ENCODE peak calls at places on chromosomes 11 and 22, in six cellular contexts. B, J, U, N, W and O are unnamed samples. For H3K27me3, the result is how much of the 10 kb centered on the place peaks cover.

GRCh38 chr22:47034905-47035419 is 272.5 kb downstream of the TBC1D22A start:
- DNase-seq in U (no peak), N (no peak), J (no peak), B (no peak), W (no peak), O (no peak)

GRCh38 chr11:4704790-4705334 is 278 bp downstream of the MMP26 start:
- DNase-seq in W (no peak), N (no peak), J (no peak), B (no peak), U (no peak), O (no peak)

GRCh38 chr11:33344611-33345010 is 87.4 kb downstream of the HIPK3 start:
- DNase-seq in J (no peak), N (no peak), W (no peak), B (no peak), U (no peak), O (no peak)

GRCh38 chr11:118917488-118918127 is 8.1 kb downstream of the BCL9L start:
- DNase-seq in U (peak), J (peak), W (peak), B (peak), N (no peak), O (peak)

GRCh38 chr22:31133911-31134310 is 6.4 kb downstream of the PLA2G3 start:
- DNase-seq in B (no peak), U (no peak), W (no peak), N (no peak), J (no peak), O (no peak)

GRCh38 chr11:20000393-20001134 is 159.7 kb downstream of the DBX1 start:
- DNase-seq in B (no peak), N (peak), W (peak), J (no peak), U (peak), O (no peak)

GRCh38 chr22:17349172-17349571 is 20.1 kb upstream of the CECR2 start:
- DNase-seq in J (no peak), U (no peak), B (no peak), W (no peak), N (no peak), O (no peak)

GRCh38 chr11:5279678-5280077 is 9.9 kb upstream of the HBE1 start:
- DNase-seq in N (no peak), J (no peak), B (no peak), U (no peak), W (no peak), O (no peak)

GRCh38 chr11:76148207-76148606 is 58.1 kb downstream of the WNT11 start:
- DNase-seq in N (no peak), U (no peak), B (no peak), W (no peak), J (no peak), O (no peak)

GRCh38 chr11:32032478-32032877 is 58.4 kb upstream of the RCN1 start:
- DNase-seq in U (no peak), J (no peak), N (no peak), B (no peak), W (no peak), O (no peak)

GRCh38 chr11:65136515-65137096 is 2.3 kb upstream of the SYVN1 start:
- DNase-seq in N (no peak), B (no peak), U (no peak), J (no peak), W (no peak), O (no peak)

GRCh38 chr11:76797341-76798201 is 14.4 kb downstream of the TSKU start:
- DNase-seq in B (peak), N (no peak), U (no peak), J (no peak), W (no peak), O (no peak)

GRCh38 chr11:131867457-131868257 is 497.2 kb downstream of the NTM start:
- DNase-seq in W (peak), B (peak), J (no peak), N (peak), U (peak), O (no peak)

DNA sequence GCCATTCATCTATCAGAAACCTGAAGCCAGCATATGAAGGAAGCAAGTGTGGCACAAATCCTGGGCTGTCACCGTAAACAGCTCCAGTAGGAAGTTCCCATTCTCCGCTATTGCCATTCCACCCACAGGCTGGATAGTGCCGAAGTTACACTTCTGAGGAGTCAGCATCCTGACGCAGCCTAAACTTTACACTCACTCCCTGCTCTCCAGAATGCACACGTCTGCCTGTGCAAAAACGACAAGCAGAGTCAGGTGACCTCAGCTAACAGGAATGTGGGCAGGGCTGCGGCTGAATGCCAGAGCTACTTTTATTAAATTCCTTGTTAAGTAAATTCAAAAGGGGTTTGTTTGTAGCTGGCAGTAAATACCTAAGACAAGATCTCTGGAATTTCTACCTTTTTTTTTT is 33.7 kb downstream of the NFRKB start:
- DNase-seq in J (no peak), W (peak), B (no peak), U (peak), N (peak), O (no peak)
- H3K27ac ChIP-seq in J (no peak), W (no peak), B (no peak), U (peak), N (peak), O (no peak)

GRCh38 chr11:6608726-6609501 is 3.1 kb downstream of the TAF10 start:
- DNase-seq in B (peak), U (no peak), W (peak), J (peak), N (no peak), O (no peak)

GRCh38 chr11:6611092-6612007 is 666 bp downstream of the TAF10 start:
- DNase-seq in B (peak), J (peak), U (no peak), N (no peak), W (peak), O (no peak)

GRCh38 chr11:6609502-6610015 is 2.5 kb downstream of the TAF10 start:
- DNase-seq in N (no peak), J (no peak), U (no peak), W (peak), B (peak), O (no peak)

GRCh38 chr11:6612008-6612815 is at the start of gene TAF10:
- DNase-seq in U (peak), W (peak), N (peak), J (peak), B (peak), O (peak)

GRCh38 chr11:6610591-6610990 is 1.4 kb downstream of the TAF10 start:
- DNase-seq in N (no peak), W (no peak), B (peak), J (no peak), U (no peak), O (no peak)
- H3K4me3 ChIP-seq in N (no peak), W (no peak), B (no peak), J (no peak), U (no peak), O (no peak)

GRCh38 chr11:92332986-92333385 is 108.4 kb downstream of the FAT3 start:
- DNase-seq in J (no peak), B (no peak), N (no peak), W (no peak), U (no peak), O (no peak)
- H3K27me3 ChIP-seq in J (under half), B (under half), N (under half), W (under half), U (under half), O (under half)

DNA sequence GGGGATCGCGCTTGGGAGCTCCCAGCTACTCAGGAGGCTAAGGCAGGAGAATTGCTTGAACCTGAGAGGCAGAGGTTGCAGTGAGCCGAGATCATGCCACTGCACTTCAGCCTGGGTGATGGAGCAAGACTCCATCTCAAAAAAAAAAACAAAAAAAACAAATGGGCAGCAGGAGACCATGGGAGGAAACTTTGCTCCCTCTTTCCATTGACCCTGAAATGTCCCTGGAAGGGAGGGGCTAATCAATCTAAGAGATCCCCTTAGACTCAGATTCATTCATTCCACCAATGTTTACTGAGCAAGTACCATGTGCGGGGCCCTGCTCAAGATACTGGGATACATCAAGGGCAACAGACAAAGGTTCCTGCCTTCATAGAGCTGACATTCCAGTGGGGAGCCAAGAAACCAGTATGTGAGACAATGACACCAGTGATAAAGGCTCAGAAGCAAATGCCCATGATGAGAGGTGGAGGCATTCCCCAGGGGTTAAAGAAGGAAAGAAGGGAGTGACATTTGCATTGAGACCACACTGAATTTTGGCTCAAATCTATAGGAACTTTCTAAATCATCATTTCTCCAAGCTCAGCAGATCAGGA is 37.7 kb upstream of the TFIP11 start:
- DNase-seq in U (no peak), B (no peak), N (no peak), J (no peak), W (no peak), O (no peak)
- H3K27ac ChIP-seq in U (peak), B (peak), N (no peak), J (no peak), W (peak), O (no peak)

GRCh38 chr11:35146711-35147110 is 7.7 kb downstream of the CD44 start:
- DNase-seq in B (no peak), J (no peak), U (no peak), N (no peak), W (no peak), O (no peak)
- H3K4me3 ChIP-seq in B (no peak), J (no peak), U (no peak), N (no peak), W (no peak), O (no peak)

GRCh38 chr11:35413568-35413967 is 5.8 kb downstream of the SLC1A2 start:
- DNase-seq in U (no peak), B (no peak), W (no peak), N (no peak), J (no peak), O (no peak)

GRCh38 chr11:35418282-35418846 is 994 bp downstream of the SLC1A2 start:
- DNase-seq in B (no peak), J (no peak), W (no peak), U (no peak), N (peak), O (no peak)

GRCh38 chr11:35412285-35412684 is 7.1 kb downstream of the SLC1A2 start:
- DNase-seq in N (peak), W (no peak), U (no peak), J (no peak), B (no peak), O (no peak)

GRCh38 chr11:35418847-35419712 is at the start of gene SLC1A2:
- DNase-seq in N (peak), J (no peak), W (no peak), B (no peak), U (peak), O (no peak)

GRCh38 chr11:35415488-35415887 is 3.9 kb downstream of the SLC1A2 start:
- DNase-seq in J (no peak), U (no peak), N (no peak), W (no peak), B (no peak), O (no peak)
- H3K27me3 ChIP-seq in J (under half), U (under half), N (half or more), W (under half), B (under half), O (under half)